ENCODE peak calls at places on chromosome X, in seven cellular contexts. One of them, this sample, is unnamed.

GRCh38 chrX:153353416-153353815 is 19.5 kb downstream of the ZNF275 start:
- DNase-seq in LHCN-M2: no peak
- DNase-seq in AG08395: no peak
- DNase-seq in endothelial cell: no peak
- DNase-seq in CD4-positive, alpha-beta memory T cell: no peak
- DNase-seq in neuronal stem cell: no peak
- DNase-seq in NCI-H1105 treated with DMSO at 0.1 percent for 48 hours: no peak
- DNase-seq in this sample: no peak

GRCh38 chrX:73836956-73837477 is 274.0 kb downstream of the CHIC1 start:
- DNase-seq in LHCN-M2: no peak
- DNase-seq in AG08395: no peak
- DNase-seq in endothelial cell: no peak
- DNase-seq in CD4-positive, alpha-beta memory T cell: no peak
- DNase-seq in neuronal stem cell: no peak
- DNase-seq in NCI-H1105 treated with DMSO at 0.1 percent for 48 hours: no peak
- DNase-seq in this sample: no peak

GRCh38 chrX:113384628-113385027 is 544.0 kb upstream of the AMOT start:
- DNase-seq in LHCN-M2: peak
- DNase-seq in AG08395: peak
- DNase-seq in endothelial cell: no peak
- DNase-seq in CD4-positive, alpha-beta memory T cell: no peak
- DNase-seq in neuronal stem cell: no peak
- DNase-seq in NCI-H1105 treated with DMSO at 0.1 percent for 48 hours: no peak
- DNase-seq in this sample: peak

GRCh38 chrX:129678881-129679195 is 24.1 kb upstream of the APLN start:
- DNase-seq in LHCN-M2: no peak
- DNase-seq in AG08395: no peak
- DNase-seq in endothelial cell: no peak
- DNase-seq in CD4-positive, alpha-beta memory T cell: no peak
- DNase-seq in neuronal stem cell: no peak
- DNase-seq in NCI-H1105 treated with DMSO at 0.1 percent for 48 hours: no peak
- DNase-seq in this sample: no peak

GRCh38 chrX:47771473-47771872 is 65.2 kb upstream of the ZNF81 start:
- DNase-seq in LHCN-M2: no peak
- DNase-seq in AG08395: no peak
- DNase-seq in endothelial cell: no peak
- DNase-seq in CD4-positive, alpha-beta memory T cell: no peak
- DNase-seq in neuronal stem cell: no peak
- DNase-seq in NCI-H1105 treated with DMSO at 0.1 percent for 48 hours: no peak
- DNase-seq in this sample: no peak

GRCh38 chrX:39577976-39578962 is 519.5 kb downstream of the BCOR start:
- DNase-seq in LHCN-M2: peak
- DNase-seq in AG08395: no peak
- DNase-seq in endothelial cell: no peak
- DNase-seq in CD4-positive, alpha-beta memory T cell: peak
- DNase-seq in neuronal stem cell: no peak
- DNase-seq in NCI-H1105 treated with DMSO at 0.1 percent for 48 hours: no peak
- DNase-seq in this sample: peak

GRCh38 chrX:39451061-39451460 is 646.7 kb downstream of the BCOR start:
- DNase-seq in LHCN-M2: no peak
- DNase-seq in AG08395: no peak
- DNase-seq in endothelial cell: no peak
- DNase-seq in CD4-positive, alpha-beta memory T cell: no peak
- DNase-seq in neuronal stem cell: no peak
- DNase-seq in NCI-H1105 treated with DMSO at 0.1 percent for 48 hours: no peak
- DNase-seq in this sample: no peak

GRCh38 chrX:30876367-30876766 is 12.7 kb downstream of the TAB3 start:
- DNase-seq in LHCN-M2: no peak
- DNase-seq in AG08395: no peak
- DNase-seq in endothelial cell: no peak
- DNase-seq in CD4-positive, alpha-beta memory T cell: no peak
- DNase-seq in neuronal stem cell: no peak
- DNase-seq in NCI-H1105 treated with DMSO at 0.1 percent for 48 hours: no peak
- DNase-seq in this sample: no peak

GRCh38 chrX:136689441-136689840 is 41.5 kb downstream of the CD40LG start:
- DNase-seq in LHCN-M2: peak
- DNase-seq in AG08395: no peak
- DNase-seq in endothelial cell: no peak
- DNase-seq in CD4-positive, alpha-beta memory T cell: no peak
- DNase-seq in neuronal stem cell: peak
- DNase-seq in NCI-H1105 treated with DMSO at 0.1 percent for 48 hours: no peak
- DNase-seq in this sample: no peak